ENCODE peak calls at places on chromosomes 4 and X, in four cellular contexts. U, R, A and P are unnamed samples.

GRCh38 chr4:162116085-162116784 is 47.6 kb downstream of the FSTL5 start:
- DNase-seq in A (no peak), U (no peak), R (no peak), P (no peak)

GRCh38 chr4:108342325-108342986 is 173.7 kb upstream of the LEF1 start:
- DNase-seq in A (no peak), R (no peak), U (no peak), P (no peak)

GRCh38 chr4:2333916-2334644 is 72.2 kb upstream of the MXD4 start:
- DNase-seq in U (no peak), R (no peak), A (no peak), P (no peak)

GRCh38 chr4:118758293-118758692 is 73.1 kb downstream of the METTL14 start:
- DNase-seq in U (no peak), R (no peak), A (no peak), P (no peak)

GRCh38 chr4:113869743-113870375 is 108.3 kb upstream of the CAMK2D start:
- DNase-seq in U (no peak), R (no peak), A (no peak), P (peak; percentile 72)

GRCh38 chr4:144666539-144667175 is 20.7 kb downstream of the HHIP start:
- DNase-seq in A (no peak), R (no peak), U (no peak), P (peak; percentile 45)

GRCh38 chrX:93868289-93868985 is 194.4 kb downstream of the FAM133A start:
- DNase-seq in A (no peak), R (no peak), U (no peak), P (peak; percentile 17)

GRCh38 chr4:170145120-170145519 is 55.4 kb upstream of the AADAT start:
- DNase-seq in U (no peak), A (no peak), R (no peak), P (no peak)

GRCh38 chrX:32530802-32531403 is 680.4 kb downstream of the DMD start:
- DNase-seq in U (no peak), R (peak; percentile 18), A (no peak), P (peak; percentile 66)

GRCh38 chr4:52713456-52713937 is 37.7 kb downstream of the ERVMER34-1 start:
- DNase-seq in U (no peak), R (peak; percentile 20), A (no peak), P (no peak)

GRCh38 chr4:125268065-125268755 is 46.5 kb upstream of the FAT4 start:
- DNase-seq in R (no peak), A (no peak), U (no peak), P (no peak)

GRCh38 chr4:17512973-17513665 is 1.2 kb upstream of the QDPR start:
- DNase-seq in A (no peak), U (no peak), R (no peak), P (peak; percentile 82)

GRCh38 chrX:997631-998137 is 214.8 kb downstream of the CRLF2 start:
- DNase-seq in U (no peak), R (peak; percentile 19), A (no peak), P (no peak)

GRCh38 chr4:138138774-138139173 is 103.4 kb downstream of the SLC7A11 start:
- DNase-seq in R (no peak), A (no peak), U (no peak), P (no peak)

GRCh38 chrX:107542500-107542899 is 85.8 kb upstream of the PRPS1 start:
- DNase-seq in R (no peak), U (no peak), A (no peak), P (peak; percentile 22)

GRCh38 chr4:123701046-123701445 is 304.5 kb downstream of the SPRY1 start:
- DNase-seq in R (no peak), U (no peak), A (no peak), P (no peak)

GRCh38 chr4:86963697-86964096 is 28.9 kb downstream of the AFF1 start:
- DNase-seq in R (no peak), A (no peak), U (no peak), P (peak; percentile 55)

GRCh38 chr4:157806176-157806575 is 366.6 kb downstream of the GASK1B start:
- DNase-seq in A (no peak), R (no peak), U (no peak), P (no peak)

GRCh38 chr4:1371831-1372165 is 24.8 kb downstream of the UVSSA start:
- DNase-seq in U (no peak), A (no peak), R (no peak), P (no peak)

GRCh38 chrX:103825881-103826280 is 6.2 kb downstream of the RAB9B start:
- DNase-seq in U (no peak), A (no peak), R (no peak), P (no peak)

GRCh38 chr4:129278868-129279267 is 182.9 kb downstream of the C4orf33 start:
- DNase-seq in U (no peak), R (no peak), A (no peak), P (no peak)

GRCh38 chr4:100098681-100099080 is 91.6 kb downstream of the DDIT4L start:
- DNase-seq in R (no peak), A (no peak), U (no peak), P (no peak)

GRCh38 chrX:153871451-153871850 is 14.5 kb downstream of the L1CAM start:
- DNase-seq in R (peak; percentile 49), A (no peak), U (no peak), P (no peak)

GRCh38 chr4:76679691-76680090 is 218.3 kb downstream of the SOWAHB start:
- DNase-seq in U (no peak), A (no peak), R (no peak), P (no peak)

GRCh38 chrX:109840585-109840984 is 107.5 kb upstream of the ACSL4 start:
- DNase-seq in U (no peak), R (no peak), A (no peak), P (peak; percentile 93)

GRCh38 chr4:11724731-11725130 is 296.0 kb upstream of the HS3ST1 start:
- DNase-seq in U (no peak), A (no peak), R (no peak), P (peak; percentile 35)

GRCh38 chr4:29717658-29718057 is 1002.5 kb upstream of the PCDH7 start:
- DNase-seq in U (no peak), R (no peak), A (no peak), P (peak; percentile 5)

GRCh38 chr4:165440415-165440882 is 61.6 kb downstream of the CPE start:
- DNase-seq in R (no peak), A (no peak), U (no peak), P (peak; percentile 97)

GRCh38 chr4:2057382-2058065 is 1.6 kb upstream of the NAT8L start:
- DNase-seq in U (no peak), A (no peak), R (no peak), P (no peak)

GRCh38 chr4:188374870-188375269 is 235.6 kb downstream of the TRIML1 start:
- DNase-seq in R (no peak), U (no peak), A (no peak), P (no peak)

GRCh38 chr4:1770791-1771231 is 22.3 kb upstream of the FGFR3 start:
- DNase-seq in U (no peak), R (no peak), A (no peak), P (no peak)

GRCh38 chrX:34655496-34656258 is 1.4 kb downstream of the TMEM47 start:
- DNase-seq in A (no peak), R (peak; percentile 15), U (no peak), P (no peak)

GRCh38 chrX:3820170-3820569 is 106.7 kb upstream of the PRKX start:
- DNase-seq in A (no peak), R (no peak), U (no peak), P (peak; percentile 42)

GRCh38 chrX:3811331-3812311 is 98.2 kb upstream of the PRKX start:
- DNase-seq in R (no peak), A (no peak), U (no peak), P (peak; percentile 23)

DNA sequence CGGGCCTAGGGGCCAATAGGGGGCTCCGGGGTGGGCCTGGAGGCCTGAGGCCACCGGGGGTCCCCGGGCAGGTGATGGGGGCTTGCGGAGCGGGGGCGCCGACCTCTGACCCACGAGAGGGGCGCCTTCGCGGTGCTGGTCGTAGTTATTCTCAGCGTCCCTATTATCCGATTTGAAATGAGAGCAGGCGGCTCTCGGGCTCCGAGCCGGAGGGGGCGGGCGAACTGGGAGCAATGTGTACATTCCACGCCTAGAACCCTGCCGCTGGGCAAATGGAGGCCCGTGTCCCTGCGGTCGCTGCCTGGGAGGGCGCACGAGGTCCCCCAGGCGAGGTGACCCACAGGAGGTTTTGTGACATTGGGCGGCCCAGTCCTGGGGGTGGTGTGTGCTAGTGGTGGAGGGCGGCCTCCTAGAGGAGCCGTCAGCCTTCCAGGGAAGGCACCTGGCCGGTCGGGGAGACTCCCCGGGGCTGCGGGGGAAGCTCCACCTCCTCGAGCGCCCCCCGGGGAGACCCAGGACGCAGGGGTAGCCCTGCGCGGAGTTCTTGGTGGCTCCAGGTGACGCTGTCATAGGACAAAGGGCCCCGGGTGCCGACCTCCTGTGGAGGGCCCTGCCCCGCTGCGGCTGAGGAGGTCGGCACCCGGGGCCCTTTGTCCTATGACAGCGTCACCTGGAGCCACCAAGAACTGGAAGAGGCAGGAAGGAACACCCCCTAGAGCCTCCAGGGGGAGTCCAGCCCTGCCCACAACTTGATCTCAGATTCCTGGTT is 102.6 kb upstream of the PRKX start:
- DNase-seq in A (peak; percentile 79), U (peak; percentile 38), R (peak; percentile 62), P (peak; percentile 46)
- TF ChIP-seq CTCF in A (peak; percentile 20), U (no peak), R (no peak), P (no peak)

GRCh38 chr4:173417833-173418232 is 18.9 kb upstream of the SCRG1 start:
- DNase-seq in A (no peak), R (no peak), U (no peak), P (no peak)

GRCh38 chr4:173418636-173419035 is 19.7 kb upstream of the SCRG1 start:
- DNase-seq in R (no peak), U (no peak), A (no peak), P (no peak)

GRCh38 chr4:173420821-173421220 is 21.9 kb upstream of the SCRG1 start:
- DNase-seq in R (no peak), U (no peak), A (no peak), P (no peak)

GRCh38 chr4:173415885-173416658 is 17.2 kb upstream of the SCRG1 start:
- DNase-seq in A (no peak), U (no peak), R (no peak), P (peak; percentile 96)

GRCh38 chr4:173420324-173420752 is 21.4 kb upstream of the SCRG1 start:
- DNase-seq in A (no peak), U (no peak), R (no peak), P (peak; percentile 31)
- TF ChIP-seq CTCF in A (peak; percentile 73), U (peak; percentile 61), R (peak; percentile 30), P (peak; percentile 39)

DNA sequence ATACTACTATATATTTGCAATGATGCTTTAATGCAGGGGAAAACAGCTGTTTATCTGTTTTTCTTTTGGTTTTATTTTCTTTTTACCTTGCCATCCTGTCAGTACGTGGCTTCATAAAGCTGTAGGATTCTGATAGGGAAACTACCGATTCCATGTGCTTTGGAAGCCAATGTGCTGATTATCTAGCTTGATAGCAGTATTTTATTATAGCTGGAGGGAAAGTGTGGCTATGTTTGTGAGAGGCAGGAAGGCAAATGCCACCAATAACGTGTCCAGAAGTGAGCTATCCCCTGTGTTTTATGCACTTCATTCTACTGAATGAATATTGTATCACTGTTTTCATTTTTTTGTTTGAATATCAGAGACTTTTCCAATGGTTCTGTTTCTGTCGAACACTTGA is 43.7 kb downstream of the IL15 start:
- DNase-seq in R (no peak), U (no peak), A (no peak), P (no peak)
- TF ChIP-seq CTCF in R (no peak), U (no peak), A (no peak), P (no peak)

GRCh38 chr4:25060179-25060578 is 29.4 kb upstream of the LGI2 start:
- DNase-seq in A (no peak), U (no peak), R (no peak), P (no peak)

GRCh38 chr4:25058796-25059195 is 28.1 kb upstream of the LGI2 start:
- DNase-seq in A (no peak), R (no peak), U (no peak), P (no peak)

GRCh38 chr4:25061602-25062001 is 30.9 kb upstream of the LGI2 start:
- DNase-seq in A (no peak), U (no peak), R (no peak), P (no peak)

GRCh38 chr4:25062098-25062497 is 31.4 kb upstream of the LGI2 start:
- DNase-seq in R (no peak), U (no peak), A (no peak), P (no peak)

GRCh38 chr4:25060586-25061340 is 30.0 kb upstream of the LGI2 start:
- DNase-seq in R (no peak), A (no peak), U (no peak), P (no peak)
- TF ChIP-seq CTCF in R (no peak), A (no peak), U (no peak), P (no peak)